ENCODE peak calls at places on chromosomes 1 and 21, in four cellular contexts. B is hepatocyte, X is PC-9, I is neuronal stem cell. Q is an unnamed sample.

GRCh38 chr1:205066221-205066818 is 17.9 kb downstream of the TMEM81 start:
- DNase-seq in B (no peak), I (no peak), X (no peak), Q (no peak)

GRCh38 chr1:241934181-241934815 is 23.3 kb upstream of the BECN2 start:
- DNase-seq in I (peak), B (peak), X (no peak), Q (no peak)

GRCh38 chr1:78839704-78840277 is 166.7 kb downstream of the ADGRL4 start:
- DNase-seq in I (peak), B (peak), X (peak), Q (no peak)

GRCh38 chr1:20634594-20635084 is 1.4 kb downstream of the PINK1 start:
- DNase-seq in X (peak), B (peak), I (no peak), Q (no peak)

GRCh38 chr1:227745568-227745967 is 10.3 kb downstream of the SNAP47 start:
- DNase-seq in B (no peak), X (no peak), I (no peak), Q (no peak)

GRCh38 chr1:162970021-162970420 is 99.1 kb upstream of the RGS4 start:
- DNase-seq in I (no peak), X (no peak), B (no peak), Q (no peak)

GRCh38 chr1:218377143-218377660 is 32.1 kb downstream of the TGFB2 start:
- DNase-seq in B (no peak), I (no peak), X (peak), Q (peak)

GRCh38 chr1:152036316-152037216 is at the start of gene S100A11:
- DNase-seq in B (peak), I (no peak), X (peak), Q (no peak)

GRCh38 chr1:2132222-2133038 is 62.1 kb downstream of the FAAP20 start:
- DNase-seq in B (peak), I (peak), X (peak), Q (no peak)

GRCh38 chr1:223175032-223175431 is 32.0 kb upstream of the TLR5 start:
- DNase-seq in X (no peak), I (no peak), B (peak), Q (no peak)

GRCh38 chr1:43270421-43271095 is 775 bp downstream of the TMEM125 start:
- DNase-seq in X (peak), B (peak), I (no peak), Q (peak)

GRCh38 chr1:94720091-94720793 is 99.9 kb upstream of the SLC44A3 start:
- DNase-seq in I (no peak), B (no peak), X (no peak), Q (no peak)

GRCh38 chr1:101002551-101002950 is 23.0 kb downstream of the DPH5 start:
- DNase-seq in X (peak), B (no peak), I (no peak), Q (peak)

DNA sequence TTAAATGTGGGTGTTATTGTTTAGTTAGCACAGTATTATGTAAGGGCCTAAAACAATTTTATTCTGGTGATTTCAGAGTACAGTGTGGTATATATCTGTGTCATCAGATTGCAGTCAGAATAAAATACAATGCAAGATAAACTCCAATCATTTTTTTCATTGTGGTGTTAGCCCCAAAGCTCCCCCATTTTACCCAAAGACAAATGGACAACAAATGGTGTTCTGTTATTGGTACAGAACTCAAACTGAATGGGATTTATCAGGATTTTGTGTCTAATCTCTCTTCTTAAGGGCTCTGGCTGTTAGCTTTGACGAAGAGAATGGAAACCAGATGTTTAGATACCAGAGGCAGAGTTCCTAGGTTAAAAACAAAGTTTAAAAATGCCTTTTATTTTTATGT is 163.1 kb upstream of the USP25 start:
- DNase-seq in X (no peak), I (no peak), B (no peak), Q (no peak)
- H3K27ac ChIP-seq in X (no peak), I (no peak), B (no peak), Q (no peak)

GRCh38 chr1:154937988-154938386 is 1.5 kb upstream of the PMVK start:
- DNase-seq in I (no peak), X (no peak), B (no peak), Q (no peak)

GRCh38 chr1:154938604-154939399 is 2.3 kb upstream of the PMVK start:
- DNase-seq in I (no peak), X (peak), B (peak), Q (no peak)

GRCh38 chr1:154940880-154941228 is 4.3 kb upstream of the PMVK start:
- DNase-seq in I (no peak), X (no peak), B (no peak), Q (no peak)

GRCh38 chr1:154941332-154941995 is 4.9 kb upstream of the PMVK start:
- DNase-seq in I (peak), B (peak), X (no peak), Q (no peak)

DNA sequence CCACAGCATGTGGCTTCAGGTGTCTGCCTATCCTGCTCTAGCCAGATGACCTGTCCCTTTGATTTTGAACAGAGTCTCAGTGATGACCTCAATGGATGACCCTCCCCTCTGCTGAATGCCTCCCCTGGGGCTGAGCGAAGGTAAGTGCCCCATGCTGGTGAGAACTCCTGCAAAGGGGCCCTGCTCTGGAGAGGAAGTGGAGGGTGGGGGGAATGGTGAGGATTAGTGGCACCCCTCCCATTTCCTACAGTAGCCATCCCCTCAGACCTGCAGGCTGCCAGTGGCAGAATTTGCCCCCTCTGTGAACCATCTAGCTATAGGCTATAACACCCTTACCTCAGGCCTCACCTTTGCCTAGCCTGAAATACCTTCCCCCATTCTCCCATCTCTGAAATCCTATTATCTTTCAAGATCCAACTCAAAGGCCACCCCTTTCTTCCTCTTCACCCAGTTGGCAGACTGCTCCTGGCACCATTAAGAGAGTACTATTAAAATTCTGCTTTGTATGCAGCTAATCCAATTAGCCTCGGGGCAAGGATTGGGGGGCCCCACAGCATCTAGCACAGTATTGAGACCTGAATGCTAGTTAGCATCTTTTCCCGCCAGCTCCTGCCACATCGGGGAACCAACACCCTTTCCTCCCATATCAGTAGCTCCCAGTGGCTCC is 3.8 kb upstream of the PMVK start:
- DNase-seq in B (no peak), X (no peak), I (no peak), Q (no peak)
- H3K27ac ChIP-seq in B (no peak), X (no peak), I (no peak), Q (no peak)

GRCh38 chr1:40421694-40422384 is 28.4 kb upstream of the ZFP69B start:
- DNase-seq in I (no peak), X (no peak), B (peak), Q (no peak)
- H3K27ac ChIP-seq in I (peak), X (no peak), B (no peak), Q (no peak)

DNA sequence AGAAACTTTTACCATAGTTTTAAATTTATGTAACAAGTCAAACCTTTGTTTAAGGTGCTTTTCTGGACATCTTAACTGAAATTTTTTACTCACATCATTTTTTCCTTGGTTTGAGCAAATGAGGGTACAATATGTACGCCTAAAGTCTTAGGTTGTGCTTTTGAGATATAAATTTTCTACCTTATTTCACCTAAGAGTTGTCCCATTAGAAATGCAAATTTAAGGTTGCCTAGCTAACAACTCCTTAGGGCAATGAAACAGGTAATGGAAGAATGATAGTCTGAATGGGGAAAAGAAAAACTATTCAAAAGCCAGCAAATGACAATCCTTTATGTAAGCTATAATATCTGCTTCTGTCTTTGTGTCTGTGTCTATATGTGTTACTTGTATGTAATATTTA is 19.6 kb downstream of the NRDC start:
- DNase-seq in B (no peak), X (no peak), I (no peak), Q (no peak)
- H3K27ac ChIP-seq in B (no peak), X (no peak), I (no peak), Q (no peak)

GRCh38 chr21:38327984-38328383 is 71.2 kb downstream of the KCNJ15 start:
- DNase-seq in I (no peak), B (no peak), X (no peak), Q (no peak)
- H3K27ac ChIP-seq in I (no peak), B (no peak), X (no peak), Q (no peak)

DNA sequence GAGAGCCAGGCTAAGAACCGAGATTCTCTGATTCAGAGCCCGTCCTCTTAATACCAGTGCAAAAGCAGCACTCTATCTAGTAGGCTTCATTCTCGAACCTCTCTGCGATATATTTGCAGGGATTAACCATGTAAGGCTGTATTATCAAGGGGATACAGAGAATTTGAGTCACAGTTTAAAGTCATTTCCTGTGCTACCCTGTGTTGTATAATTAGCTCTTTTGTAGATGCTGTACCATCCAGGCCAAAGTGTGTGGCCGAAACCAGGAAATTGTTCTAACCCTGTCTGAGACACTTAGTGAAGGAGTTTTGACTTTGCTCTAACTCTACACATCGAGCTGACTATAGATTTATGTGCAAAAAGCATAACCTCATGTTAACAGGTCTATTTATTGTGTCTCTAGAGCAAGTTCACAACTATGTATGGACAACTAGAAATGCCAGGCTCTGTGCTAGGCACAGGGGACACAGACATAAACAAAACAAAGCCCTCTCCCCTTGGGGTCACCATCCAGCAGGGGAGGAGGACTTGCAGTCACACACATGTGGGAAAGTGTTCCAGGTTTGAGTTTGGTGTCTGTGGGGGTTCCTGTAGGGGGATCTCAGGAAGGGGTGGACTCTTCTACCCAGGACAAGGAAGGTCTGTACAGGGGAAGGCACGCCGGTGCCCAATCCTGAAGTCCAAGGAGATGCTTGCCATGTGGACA is 182.2 kb downstream of the DHRS3 start:
- DNase-seq in X (no peak), I (no peak), B (no peak), Q (no peak)
- H3K27ac ChIP-seq in X (peak), I (no peak), B (no peak), Q (no peak)